ENCODE peak calls at places on chromosomes 3 and 15, in ten cellular contexts. T is HepG2, V is upper lobe of left lung, S is A549, Q is IMR-90, J is right lobe of liver, L is gastrocnemius medialis, W is HCT116, R is body of pancreas, N is heart left ventricle. O is an unnamed sample. For H3K4me1, the result is how much of the 10 kb centered on the place peaks cover.

GRCh38 chr3:197687570-197687969 is 49.1 kb downstream of the RUBCN start:
- ATAC-seq in T (no peak), V (no peak), S (no peak), Q (no peak), J (no peak), L (no peak), W (no peak), R (no peak), N (peak), O (no peak)

GRCh38 chr3:179949869-179950268 is 86.9 kb downstream of the PEX5L start:
- ATAC-seq in T (no peak), V (no peak), S (no peak), Q (no peak), J (no peak), L (no peak), W (no peak), R (no peak), N (no peak), O (no peak)

GRCh38 chr3:176579741-176580185 is 617.5 kb downstream of the TBL1XR1 start:
- ATAC-seq in T (no peak), V (no peak), S (no peak), Q (peak), J (no peak), L (no peak), W (no peak), R (no peak), N (no peak), O (no peak)

GRCh38 chr15:85116494-85116893 is 134.8 kb downstream of the PDE8A start:
- ATAC-seq in T (no peak), V (no peak), S (no peak), Q (no peak), J (no peak), L (no peak), W (no peak), R (no peak), N (no peak), O (no peak)

GRCh38 chr15:78508272-78508671 is 895 bp downstream of the HYKK start:
- ATAC-seq in T (no peak), V (no peak), S (no peak), Q (no peak), J (no peak), L (no peak), W (no peak), R (no peak), N (no peak), O (no peak)

GRCh38 chr15:71798641-71799040 is 11.7 kb upstream of the NR2E3 start:
- ATAC-seq in T (no peak), V (no peak), S (no peak), Q (no peak), J (no peak), L (no peak), W (no peak), R (no peak), N (no peak), O (no peak)

GRCh38 chr3:143831998-143832397 is 16.3 kb downstream of the SLC9A9 start:
- ATAC-seq in T (no peak), V (no peak), S (no peak), Q (no peak), J (peak), L (no peak), W (no peak), R (no peak), N (no peak), O (no peak)

GRCh38 chr15:84669726-84670125 is 11.7 kb upstream of the NMB start:
- ATAC-seq in T (no peak), V (no peak), S (no peak), Q (no peak), J (no peak), L (no peak), W (no peak), R (no peak), N (no peak), O (no peak)

GRCh38 chr3:133926736-133927542 is 31.3 kb upstream of the RAB6B start:
- ATAC-seq in T (peak), V (peak), S (peak), Q (peak), J (peak), L (no peak), W (no peak), R (peak), N (no peak), O (peak)

GRCh38 chr15:24955549-24955929 is 752 bp downstream of the SNRPN start:
- ATAC-seq in T (peak), V (peak), S (peak), Q (peak), J (peak), L (peak), W (no peak), R (peak), N (peak), O (peak)

GRCh38 chr15:52438047-52438446 is 90.6 kb downstream of the MYO5A start:
- ATAC-seq in T (no peak), V (peak), S (peak), Q (no peak), J (peak), L (no peak), W (no peak), R (no peak), N (peak), O (no peak)

DNA sequence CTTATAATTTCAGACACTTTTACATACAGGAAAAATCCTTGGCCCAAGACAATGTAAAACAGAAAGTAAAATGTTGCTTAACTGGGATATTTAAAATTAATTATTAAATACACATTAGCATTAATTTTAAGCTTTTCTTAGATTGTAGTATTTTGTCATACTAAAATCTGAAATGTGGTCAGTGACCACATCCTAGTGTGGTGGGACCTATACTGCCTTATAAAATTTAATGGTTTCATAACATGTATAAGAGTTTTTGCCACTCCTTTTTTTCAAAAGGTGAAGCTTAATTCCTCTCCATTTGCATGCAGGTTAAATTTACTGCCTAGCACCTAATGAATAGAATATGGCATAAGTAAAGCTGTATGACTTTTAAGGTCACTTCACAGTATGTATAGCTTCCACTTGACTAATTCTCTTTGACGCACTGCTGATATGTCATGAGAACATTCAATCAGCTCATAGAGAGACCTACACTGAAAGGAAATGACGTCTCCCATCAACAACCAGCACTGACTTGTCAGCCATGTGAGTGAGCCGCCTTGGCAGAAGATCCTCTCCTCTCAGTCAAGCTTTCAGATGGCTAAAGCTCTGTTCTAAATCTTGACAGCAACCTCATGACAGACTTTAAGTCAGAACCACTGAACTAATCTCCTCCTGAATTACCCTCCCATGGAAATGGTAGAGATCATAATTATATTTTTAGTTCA is 847.8 kb downstream of the SI start:
- ATAC-seq in T (no peak), V (no peak), S (no peak), Q (no peak), J (no peak), L (no peak), W (no peak), R (no peak), N (no peak), O (no peak)
- H3K4me1 ChIP-seq in T (under half), V (under half), S (under half), Q (under half), J (under half), L (under half), W (under half), R (under half), N (under half), O (under half)

GRCh38 chr3:32405711-32406323 is 14.2 kb downstream of the CMTM7 start:
- ATAC-seq in T (no peak), V (no peak), S (no peak), Q (no peak), J (no peak), L (no peak), W (no peak), R (no peak), N (no peak), O (no peak)
- TF ChIP-seq CTCF in T (no peak), V (no peak), S (no peak), Q (no peak), J (no peak), L (no peak), W (no peak), R (no peak), N (no peak), O (no peak)

GRCh38 chr15:51076898-51077564 is 17.7 kb downstream of the TNFAIP8L3 start:
- ATAC-seq in T (no peak), V (peak), S (no peak), Q (no peak), J (peak), L (no peak), W (no peak), R (peak), N (peak), O (peak)

GRCh38 chr15:51079226-51079625 is 15.5 kb downstream of the TNFAIP8L3 start:
- ATAC-seq in T (no peak), V (no peak), S (no peak), Q (no peak), J (no peak), L (no peak), W (no peak), R (no peak), N (no peak), O (no peak)

GRCh38 chr15:51076142-51076897 is 18.4 kb downstream of the TNFAIP8L3 start:
- ATAC-seq in T (no peak), V (no peak), S (no peak), Q (no peak), J (no peak), L (no peak), W (no peak), R (no peak), N (no peak), O (no peak)

GRCh38 chr15:51075364-51075763 is 19.3 kb downstream of the TNFAIP8L3 start:
- ATAC-seq in T (no peak), V (no peak), S (no peak), Q (no peak), J (no peak), L (peak), W (no peak), R (no peak), N (peak), O (peak)

GRCh38 chr15:51077565-51078153 is 17.0 kb downstream of the TNFAIP8L3 start:
- ATAC-seq in T (no peak), V (peak), S (no peak), Q (peak), J (peak), L (no peak), W (no peak), R (peak), N (peak), O (peak)
- TF ChIP-seq POLR2A in T (no peak), V (no peak), S (no peak), Q (no peak), J (peak), L (no peak), W (no peak), R (no peak), N (no peak), O (no peak)

GRCh38 chr15:92924216-92924615 is 24.1 kb downstream of the CHD2 start:
- ATAC-seq in T (no peak), V (peak), S (no peak), Q (no peak), J (peak), L (no peak), W (no peak), R (no peak), N (peak), O (no peak)
- H3K4me1 ChIP-seq in T (under half), V (half or more), S (under half), Q (under half), J (under half), L (half or more), W (under half), R (half or more), N (half or more), O (half or more)

GRCh38 chr3:52172262-52172757 is 18.1 kb upstream of the POC1A start:
- ATAC-seq in T (no peak), V (no peak), S (no peak), Q (no peak), J (no peak), L (no peak), W (no peak), R (no peak), N (no peak), O (no peak)

GRCh38 chr3:52175416-52176187 is 21.4 kb upstream of the POC1A start:
- ATAC-seq in T (no peak), V (no peak), S (no peak), Q (no peak), J (no peak), L (no peak), W (no peak), R (no peak), N (no peak), O (no peak)

GRCh38 chr3:52174896-52175295 is 20.7 kb upstream of the POC1A start:
- ATAC-seq in T (no peak), V (no peak), S (no peak), Q (no peak), J (no peak), L (no peak), W (no peak), R (no peak), N (no peak), O (no peak)

GRCh38 chr3:52173101-52173500 is 18.9 kb upstream of the POC1A start:
- ATAC-seq in T (no peak), V (no peak), S (no peak), Q (no peak), J (no peak), L (no peak), W (no peak), R (no peak), N (no peak), O (no peak)

GRCh38 chr3:52171577-52172261 is 17.5 kb upstream of the POC1A start:
- ATAC-seq in T (peak), V (no peak), S (peak), Q (peak), J (no peak), L (no peak), W (peak), R (no peak), N (no peak), O (no peak)
- TF ChIP-seq CTCF in T (no peak), V (no peak), S (no peak), Q (peak), J (no peak), L (no peak), W (peak), R (no peak), N (no peak), O (no peak)

GRCh38 chr3:151638555-151638954 is 95.2 kb upstream of the AADACL2 start:
- ATAC-seq in T (no peak), V (peak), S (no peak), Q (no peak), J (no peak), L (no peak), W (no peak), R (no peak), N (no peak), O (no peak)

GRCh38 chr3:151644986-151645385 is 88.7 kb upstream of the AADACL2 start:
- ATAC-seq in T (no peak), V (no peak), S (no peak), Q (no peak), J (no peak), L (no peak), W (no peak), R (no peak), N (no peak), O (no peak)

GRCh38 chr3:151639096-151639740 is 94.5 kb upstream of the AADACL2 start:
- ATAC-seq in T (peak), V (no peak), S (no peak), Q (no peak), J (no peak), L (peak), W (no peak), R (no peak), N (no peak), O (no peak)

GRCh38 chr3:151644005-151644685 is 89.6 kb upstream of the AADACL2 start:
- ATAC-seq in T (no peak), V (no peak), S (no peak), Q (no peak), J (no peak), L (no peak), W (no peak), R (no peak), N (no peak), O (no peak)
- TF ChIP-seq POLR2A in T (no peak), V (no peak), S (no peak), Q (no peak), J (no peak), L (no peak), W (no peak), R (no peak), N (no peak), O (no peak)

DNA sequence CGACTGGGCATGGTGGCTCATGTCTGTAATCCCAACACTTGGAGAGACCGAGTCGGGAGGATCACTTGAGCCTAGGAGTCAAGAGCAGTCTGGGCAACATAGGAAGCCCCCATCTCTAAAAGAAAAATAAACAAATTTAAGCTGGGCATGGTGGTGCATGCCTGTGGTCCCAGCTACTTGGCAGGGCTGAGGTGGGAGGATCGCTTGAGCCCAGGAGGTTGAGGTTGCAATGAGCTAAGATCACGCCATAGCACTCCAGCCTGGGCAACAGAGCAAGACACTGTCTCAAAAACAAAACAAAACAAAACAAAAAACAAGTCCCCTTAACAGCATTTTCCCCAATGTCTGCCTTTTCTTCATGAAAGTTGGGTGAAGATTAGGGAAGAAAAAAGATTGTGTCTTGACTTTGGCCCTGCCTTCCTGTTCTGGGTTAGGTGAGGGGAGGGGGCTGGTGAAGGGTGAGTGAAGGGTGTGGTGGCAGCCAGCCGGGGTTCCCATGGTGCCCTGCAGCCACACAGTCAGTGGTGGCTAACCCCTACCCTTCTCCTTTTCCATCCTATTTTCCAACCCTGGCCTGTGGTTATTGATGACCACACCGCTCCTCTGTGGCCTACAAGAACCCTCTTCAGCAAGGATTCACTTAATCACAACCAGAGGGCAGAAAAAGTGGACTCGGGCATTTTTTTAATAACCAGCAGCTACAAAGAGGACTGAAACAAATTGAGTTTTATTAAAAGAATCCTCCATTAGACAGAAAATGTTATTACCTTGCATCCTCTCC is 28.4 kb upstream of the SMAD3 start:
- ATAC-seq in T (no peak), V (no peak), S (no peak), Q (no peak), J (no peak), L (no peak), W (no peak), R (no peak), N (no peak), O (no peak)
- H3K4me1 ChIP-seq in T (under half), V (under half), S (under half), Q (under half), J (under half), L (under half), W (under half), R (under half), N (under half), O (under half)

O was measured in gastroesophageal sphincter.